ENCODE peak calls at places on chromosomes 2 and 18, in five cellular contexts. Y is bronchial epithelial cell, U is upper lobe of right lung, Z is foreskin fibroblast, M is AG09309. G is an unnamed sample.

GRCh38 chr18:25223899-25224607 is 127.9 kb downstream of the ZNF521 start:
- DNase-seq in U (no peak), Y (no peak), Z (no peak), M (no peak), G (no peak)

GRCh38 chr2:84939426-84940087 is 31.4 kb upstream of the KCMF1 start:
- DNase-seq in Z (no peak), U (no peak), M (no peak), Y (peak), G (no peak)

GRCh38 chr18:59783138-59783537 is 85.9 kb upstream of the CCBE1 start:
- DNase-seq in U (no peak), Y (peak), M (peak), Z (peak), G (peak)

GRCh38 chr2:30710016-30710415 is 97.2 kb downstream of the CAPN13 start:
- DNase-seq in Z (no peak), Y (no peak), M (no peak), U (peak), G (no peak)

GRCh38 chr2:158002079-158002478 is 99.6 kb upstream of the UPP2 start:
- DNase-seq in Y (no peak), M (no peak), U (no peak), Z (no peak), G (no peak)

GRCh38 chr18:79046522-79046921 is 22.7 kb upstream of the ATP9B start:
- DNase-seq in Y (no peak), M (no peak), U (no peak), Z (no peak), G (no peak)

GRCh38 chr18:45276878-45277277 is 338.4 kb upstream of the SLC14A2 start:
- DNase-seq in U (no peak), M (no peak), Z (no peak), Y (no peak), G (no peak)

GRCh38 chr2:136381722-136382633 is 264.0 kb upstream of the CXCR4 start:
- DNase-seq in Y (no peak), M (no peak), Z (no peak), U (no peak), G (no peak)

GRCh38 chr2:85698880-85699254 is 4.7 kb downstream of the GNLY start:
- DNase-seq in Y (no peak), U (no peak), Z (no peak), M (no peak), G (no peak)

GRCh38 chr2:85886141-85886540 is 2.6 kb downstream of the ST3GAL5 start:
- DNase-seq in M (no peak), Z (no peak), Y (no peak), U (no peak), G (no peak)

GRCh38 chr2:72864500-72864899 is 22.7 kb upstream of the SPR start:
- DNase-seq in Y (peak), U (no peak), Z (peak), M (no peak), G (no peak)

GRCh38 chr2:72862239-72862988 is 24.8 kb upstream of the SPR start:
- DNase-seq in M (peak), Y (peak), Z (peak), U (peak), G (peak)

GRCh38 chr2:72863046-72863445 is 24.2 kb upstream of the SPR start:
- DNase-seq in Z (no peak), Y (no peak), U (no peak), M (no peak), G (no peak)

DNA sequence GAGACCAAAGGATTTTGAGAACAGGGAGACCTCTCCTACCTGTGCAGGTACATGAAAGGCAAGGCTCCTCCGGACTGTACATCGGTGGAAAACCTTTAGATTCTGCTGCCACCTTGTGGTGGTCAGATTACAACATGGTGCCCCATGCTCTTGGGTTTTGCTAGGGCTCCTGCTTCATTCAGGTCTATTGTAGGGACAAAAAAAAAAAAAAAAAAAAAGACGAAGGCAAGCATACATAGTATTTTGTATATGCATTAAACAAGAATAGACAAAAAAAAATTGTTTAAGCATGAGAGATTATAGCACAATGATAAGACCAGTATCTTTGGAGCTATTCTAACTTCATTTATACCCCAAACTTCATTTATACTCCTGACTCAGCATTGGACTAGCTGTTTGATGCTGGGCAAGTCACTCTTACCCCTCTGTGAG is 27.4 kb upstream of the SPR start:
- DNase-seq in U (no peak), Z (peak), Y (peak), M (peak), G (no peak)
- TF ChIP-seq CTCF in U (peak), Z (peak), Y (peak), M (peak), G (peak)

GRCh38 chr2:3198119-3198518 is 179.5 kb downstream of the EIPR1 start:
- DNase-seq in M (no peak), U (no peak), Y (no peak), Z (no peak), G (no peak)
- TF ChIP-seq CTCF in M (no peak), U (no peak), Y (no peak), Z (no peak), G (no peak)

GRCh38 chr18:2920027-2920426 is 73.2 kb downstream of the EMILIN2 start:
- DNase-seq in M (no peak), Z (no peak), U (no peak), Y (no peak), G (no peak)

GRCh38 chr18:2919600-2919999 is 72.8 kb downstream of the EMILIN2 start:
- DNase-seq in M (no peak), U (no peak), Y (no peak), Z (no peak), G (no peak)

GRCh38 chr18:2916184-2916583 is 69.4 kb downstream of the EMILIN2 start:
- DNase-seq in Y (no peak), U (no peak), M (no peak), Z (no peak), G (no peak)

GRCh38 chr18:2918761-2919550 is 72.2 kb downstream of the EMILIN2 start:
- DNase-seq in U (no peak), Z (no peak), Y (no peak), M (no peak), G (no peak)

DNA sequence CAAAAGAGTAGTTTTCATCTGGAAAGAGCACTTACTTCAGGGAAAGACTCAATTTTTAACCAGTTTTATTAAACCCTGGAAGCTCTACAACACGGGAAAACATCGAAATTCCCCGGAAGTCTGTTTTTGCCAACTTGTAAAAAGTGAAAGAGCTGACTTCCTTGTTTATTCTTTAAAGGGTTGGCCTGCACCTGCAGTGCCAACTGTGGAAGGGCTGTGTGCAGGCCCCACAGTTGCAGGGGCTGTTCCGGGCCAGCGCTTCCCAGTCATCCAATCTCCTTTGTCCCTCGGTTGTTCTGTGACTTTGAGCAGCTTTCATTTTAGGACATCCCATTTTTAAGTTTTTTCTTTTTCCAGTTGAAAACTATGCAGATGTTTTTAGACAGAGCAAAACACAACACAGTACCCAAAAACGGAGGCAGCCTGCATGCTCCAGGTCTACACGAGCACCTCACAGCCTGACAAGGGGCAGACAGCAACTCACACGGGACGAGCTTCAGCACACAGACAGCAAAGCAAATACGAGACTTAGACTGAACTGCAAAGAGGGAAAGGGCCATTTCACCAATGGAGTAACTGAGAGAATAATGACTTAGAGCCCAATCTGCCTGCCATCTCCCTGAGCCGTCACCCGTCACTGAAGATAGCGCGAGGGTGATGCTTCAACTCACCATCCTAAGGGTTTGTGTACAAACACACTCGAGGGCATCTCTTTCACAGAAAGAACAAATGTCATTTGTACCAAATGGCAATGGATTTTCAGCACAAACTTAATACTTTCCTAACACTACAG is 70.6 kb downstream of the EMILIN2 start:
- DNase-seq in Z (no peak), M (no peak), U (no peak), Y (no peak), G (no peak)
- TF ChIP-seq CTCF in Z (no peak), M (no peak), U (no peak), Y (no peak), G (no peak)

GRCh38 chr2:105747997-105748396 is 3.3 kb downstream of the NCK2 start:
- DNase-seq in Z (no peak), U (no peak), Y (no peak), M (no peak), G (no peak)

GRCh38 chr2:105747254-105747909 is 2.7 kb downstream of the NCK2 start:
- DNase-seq in U (no peak), Z (no peak), M (no peak), Y (no peak), G (no peak)

GRCh38 chr2:105749583-105750399 is 5.1 kb downstream of the NCK2 start:
- DNase-seq in Z (no peak), Y (no peak), M (no peak), U (no peak), G (no peak)

GRCh38 chr2:105746177-105747080 is 1.7 kb downstream of the NCK2 start:
- DNase-seq in U (peak), M (no peak), Y (no peak), Z (no peak), G (no peak)

GRCh38 chr2:105748564-105748963 is 3.9 kb downstream of the NCK2 start:
- DNase-seq in Y (no peak), Z (no peak), U (no peak), M (no peak), G (no peak)
- TF ChIP-seq CTCF in Y (peak), Z (no peak), U (peak), M (no peak), G (no peak)

GRCh38 chr2:117921520-117921919 is 92.3 kb downstream of the CCDC93 start:
- DNase-seq in Y (no peak), U (no peak), M (no peak), Z (no peak), G (no peak)

GRCh38 chr2:117918608-117919007 is 95.3 kb downstream of the CCDC93 start:
- DNase-seq in Y (no peak), Z (no peak), U (no peak), M (no peak), G (no peak)

DNA sequence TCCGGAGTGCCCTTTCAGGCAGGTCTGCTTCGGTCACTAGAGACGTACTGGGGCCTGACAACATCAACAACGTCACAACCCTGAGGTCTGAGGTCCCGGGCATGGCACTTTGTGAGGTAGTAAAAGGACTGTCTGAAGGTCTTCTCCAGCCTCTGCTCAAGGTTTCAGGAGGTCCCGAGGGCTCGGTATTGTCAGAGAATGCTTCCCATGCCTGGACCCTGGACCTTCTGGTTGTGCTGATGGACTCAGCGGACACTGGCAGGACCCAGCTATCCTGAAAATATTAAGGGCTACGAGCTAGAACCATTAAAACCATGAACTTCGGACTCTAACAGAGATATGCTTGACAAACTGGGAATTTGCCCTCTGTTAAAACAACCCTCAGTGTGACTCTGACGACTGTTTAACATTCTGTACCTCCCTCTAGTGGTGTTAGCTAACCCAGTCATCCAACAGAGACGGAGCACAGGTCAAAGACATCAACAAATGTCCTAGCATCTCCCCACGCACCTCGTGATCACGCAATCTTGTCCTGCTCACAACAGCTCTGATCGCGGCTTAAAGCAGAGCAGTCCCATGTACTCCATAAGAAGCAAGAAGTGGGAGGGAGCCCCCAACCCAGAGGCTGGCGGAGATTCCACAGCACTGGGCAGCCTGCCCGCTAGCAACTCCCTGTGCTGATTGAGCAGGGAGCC is 96.5 kb downstream of the CCDC93 start:
- DNase-seq in U (no peak), M (no peak), Z (peak), Y (peak), G (no peak)
- TF ChIP-seq CTCF in U (no peak), M (peak), Z (peak), Y (no peak), G (peak)

GRCh38 chr2:22126978-22127377 is 1003.2 kb downstream of the TDRD15 start:
- DNase-seq in Y (no peak), U (no peak), Z (no peak), M (no peak), G (no peak)

DNA sequence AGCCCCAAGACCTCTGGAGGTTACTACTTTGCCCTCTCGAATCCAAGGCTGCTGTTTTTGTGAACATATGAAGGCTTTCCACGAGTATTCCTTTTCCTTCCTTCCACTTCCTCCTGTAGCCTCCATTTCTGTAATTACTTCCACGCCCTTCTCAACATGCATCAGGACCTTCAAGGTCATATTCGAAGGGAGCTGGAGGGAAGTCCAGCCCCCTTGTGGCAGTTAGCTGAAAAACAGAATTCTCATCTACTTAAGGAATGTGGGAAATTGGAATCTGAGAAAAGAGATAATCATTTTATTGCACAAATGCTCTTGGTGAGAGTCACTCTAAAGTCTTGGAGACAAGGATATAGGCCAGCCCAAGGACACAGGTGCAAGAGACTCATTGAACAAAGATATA is 1000.2 kb downstream of the TDRD15 start:
- DNase-seq in Z (no peak), U (no peak), M (no peak), Y (no peak), G (no peak)
- TF ChIP-seq CTCF in Z (no peak), U (peak), M (no peak), Y (no peak), G (no peak)

GRCh38 chr2:42087137-42087856 is 39.5 kb downstream of the PKDCC start:
- DNase-seq in U (no peak), Z (no peak), Y (no peak), M (no peak), G (no peak)

GRCh38 chr2:42090216-42090615 is 42.4 kb downstream of the PKDCC start:
- DNase-seq in Z (no peak), U (no peak), M (no peak), Y (no peak), G (no peak)

GRCh38 chr2:42091671-42092070 is 43.9 kb downstream of the PKDCC start:
- DNase-seq in Z (no peak), M (no peak), Y (peak), U (no peak), G (no peak)

GRCh38 chr2:42087857-42088195 is 40.0 kb downstream of the PKDCC start:
- DNase-seq in Y (no peak), M (no peak), U (no peak), Z (no peak), G (no peak)

GRCh38 chr2:42089340-42089925 is 41.6 kb downstream of the PKDCC start:
- DNase-seq in M (no peak), Z (no peak), Y (peak), U (peak), G (no peak)
- TF ChIP-seq CTCF in M (peak), Z (peak), Y (peak), U (peak), G (peak)